ENCODE peak calls at places on chromosome 13, in six cellular contexts. T is testis; Q is HEK293T; P is stimulated activated CD4-positive, alpha-beta T cell treated with anti-CD3 and anti-CD28 coated beads, TNF-alpha, amount 100 ng/mL, for 24 hours; O is activated naive CD4-positive, alpha-beta T cell treated with anti-CD3 and anti-CD28 coated beads, Interleukin-2, amount 50 U/mL, for 16 hours; H is cardiac fibroblast. J is an unnamed sample.

GRCh38 chr13:113458218-113459065 is 5.2 kb upstream of the ADPRHL1 start:
- DNase-seq in Q (peak), O (no peak), P (no peak), T (peak), H (no peak), J (no peak)

GRCh38 chr13:113856716-113857065 is 7.2 kb downstream of the GAS6 start:
- DNase-seq in O (no peak), H (peak), Q (no peak), T (peak), P (no peak), J (no peak)

GRCh38 chr13:46372071-46372470 is 15.0 kb downstream of the RUBCNL start:
- DNase-seq in T (no peak), P (no peak), H (no peak), O (no peak), Q (no peak), J (no peak)

GRCh38 chr13:51676739-51677138 is 92.5 kb downstream of the WDFY2 start:
- DNase-seq in P (no peak), T (no peak), Q (no peak), O (no peak), H (no peak), J (no peak)

GRCh38 chr13:101916108-101916757 is 463.8 kb downstream of the ITGBL1 start:
- DNase-seq in H (peak), O (no peak), T (peak), P (no peak), Q (peak), J (peak)

GRCh38 chr13:95787356-95788099 is 110.6 kb downstream of the DNAJC3 start:
- DNase-seq in T (no peak), H (peak), Q (no peak), P (no peak), O (no peak), J (no peak)

GRCh38 chr13:26482451-26483197 is 74.9 kb upstream of the WASF3 start:
- DNase-seq in T (peak), H (peak), P (peak), O (peak), Q (peak), J (peak)

GRCh38 chr13:69280399-69280798 is 827.2 kb upstream of the ATXN8OS start:
- DNase-seq in H (no peak), P (no peak), T (no peak), Q (no peak), O (no peak), J (no peak)

GRCh38 chr13:113009743-113010509 is 40.9 kb downstream of the MCF2L start:
- DNase-seq in O (no peak), P (no peak), T (no peak), Q (no peak), H (peak), J (no peak)

GRCh38 chr13:73876323-73876722 is 257.9 kb downstream of the KLF12 start:
- DNase-seq in T (no peak), P (no peak), Q (no peak), H (peak), O (no peak), J (no peak)

GRCh38 chr13:52599853-52600603 is 42.2 kb upstream of the HNRNPA1L2 start:
- DNase-seq in P (peak), H (peak), Q (peak), O (no peak), T (peak), J (peak)

GRCh38 chr13:74465279-74465678 is 331.1 kb upstream of the KLF12 start:
- DNase-seq in O (no peak), Q (no peak), H (no peak), P (no peak), T (no peak), J (peak)

J was measured in NCI-H2171 treated with DMSO at 0.1 percent for 48 hours.